ENCODE peak calls at places on chromosomes 7 and 10, in four cellular contexts. V is naive thymus-derived CD4-positive, alpha-beta T cell; E is stimulated activated CD8-positive, alpha-beta memory T cell treated with anti-CD3 and anti-CD28 coated beads, Interleukin-4, amount 100 ng/mL, for 48 hours; M is MCF 10A. H is an unnamed sample.

GRCh38 chr10:15027741-15028140 is 16.0 kb upstream of the OLAH start:
- DNase-seq in V (no peak), E (no peak), M (no peak), H (no peak)

GRCh38 chr7:33157311-33157710 is 27.9 kb downstream of the BBS9 start:
- DNase-seq in V (no peak), E (no peak), M (no peak), H (no peak)

GRCh38 chr10:18238875-18239485 is 98.8 kb downstream of the CACNB2 start:
- DNase-seq in V (no peak), E (no peak), M (peak; percentile 57), H (peak; percentile 46)

GRCh38 chr10:86329896-86330680 is 36.5 kb downstream of the GRID1 start:
- DNase-seq in V (no peak), E (no peak), M (no peak), H (no peak)

GRCh38 chr7:23696916-23697441 is 13.0 kb upstream of the STK31 start:
- DNase-seq in V (peak; percentile 40), E (peak; percentile 76), M (peak; percentile 72), H (peak; percentile 68)

GRCh38 chr10:63799511-63799910 is 278.3 kb downstream of the REEP3 start:
- DNase-seq in V (no peak), E (no peak), M (no peak), H (no peak)

GRCh38 chr7:100483728-100484635 is at the start of gene NYAP1:
- DNase-seq in V (peak; percentile 50), E (peak; percentile 51), M (peak; percentile 30), H (peak; percentile 43)

GRCh38 chr7:136688601-136689000 is 179.9 kb upstream of the CHRM2 start:
- DNase-seq in V (no peak), E (no peak), M (no peak), H (no peak)

GRCh38 chr7:29146082-29146706 is at the start of gene CPVL:
- DNase-seq in V (no peak), E (peak; percentile 25), M (peak; percentile 81), H (peak; percentile 73)

GRCh38 chr7:136637826-136638225 is 230.6 kb upstream of the CHRM2 start:
- DNase-seq in V (no peak), E (no peak), M (no peak), H (no peak)

GRCh38 chr10:13158401-13158800 is 3.0 kb upstream of the MCM10 start:
- DNase-seq in V (peak; percentile 16), E (peak; percentile 31), M (no peak), H (no peak)

GRCh38 chr7:25240340-25240739 is 12.1 kb upstream of the NPVF start:
- DNase-seq in V (no peak), E (no peak), M (no peak), H (no peak)

GRCh38 chr7:49714182-49714581 is 59.3 kb upstream of the VWC2 start:
- DNase-seq in V (no peak), E (no peak), M (no peak), H (no peak)

GRCh38 chr10:6247041-6247712 is 44.4 kb downstream of the PFKFB3 start:
- DNase-seq in V (no peak), E (no peak), M (no peak), H (no peak)

GRCh38 chr10:74437822-74438221 is 286.8 kb downstream of the ADK start:
- DNase-seq in V (no peak), E (no peak), M (peak; percentile 8), H (peak; percentile 77)

H was measured in PC-3.